ENCODE peak calls at places on chromosomes 4 and X, in ten cellular contexts. One of them, this sample, is unnamed.
A peak's percentile ranks its signal among the peaks of the same experiment; 100 is the strongest.

GRCh38 chr4:24603343-24603742 is 19.0 kb upstream of the DHX15 start:
- DNase-seq in endodermal cell: no peak
- DNase-seq in HCT116: no peak
- DNase-seq in transverse colon: no peak
- DNase-seq in WERI-Rb-1: no peak
- DNase-seq in A673: no peak
- DNase-seq in tibial artery: no peak
- DNase-seq in lung: peak; percentile 37
- DNase-seq in pancreas: no peak
- DNase-seq in left ventricle myocardium inferior: peak; percentile 47
- DNase-seq in this sample: no peak

GRCh38 chr4:96145671-96146070 is 305.8 kb downstream of the PDHA2 start:
- DNase-seq in endodermal cell: no peak
- DNase-seq in HCT116: no peak
- DNase-seq in transverse colon: no peak
- DNase-seq in WERI-Rb-1: no peak
- DNase-seq in A673: no peak
- DNase-seq in tibial artery: no peak
- DNase-seq in lung: no peak
- DNase-seq in pancreas: no peak
- DNase-seq in left ventricle myocardium inferior: no peak
- DNase-seq in this sample: peak; percentile 7

GRCh38 chr4:121690001-121690400 is 6.8 kb downstream of the ANXA5 start:
- DNase-seq in endodermal cell: no peak
- DNase-seq in HCT116: no peak
- DNase-seq in transverse colon: no peak
- DNase-seq in WERI-Rb-1: no peak
- DNase-seq in A673: no peak
- DNase-seq in tibial artery: no peak
- DNase-seq in lung: no peak
- DNase-seq in pancreas: no peak
- DNase-seq in left ventricle myocardium inferior: no peak
- DNase-seq in this sample: peak; percentile 74

GRCh38 chr4:127905029-127905428 is 24.3 kb downstream of the PLK4 start:
- DNase-seq in endodermal cell: peak; percentile 47
- DNase-seq in HCT116: no peak
- DNase-seq in transverse colon: no peak
- DNase-seq in WERI-Rb-1: no peak
- DNase-seq in A673: no peak
- DNase-seq in tibial artery: no peak
- DNase-seq in lung: no peak
- DNase-seq in pancreas: no peak
- DNase-seq in left ventricle myocardium inferior: no peak
- DNase-seq in this sample: no peak

GRCh38 chr4:73914071-73914470 is 44.9 kb downstream of the CXCL1 start:
- DNase-seq in endodermal cell: no peak
- DNase-seq in HCT116: no peak
- DNase-seq in transverse colon: no peak
- DNase-seq in WERI-Rb-1: no peak
- DNase-seq in A673: no peak
- DNase-seq in tibial artery: no peak
- DNase-seq in lung: no peak
- DNase-seq in pancreas: no peak
- DNase-seq in left ventricle myocardium inferior: no peak
- DNase-seq in this sample: no peak

GRCh38 chr4:171599628-171600027 is 213.6 kb upstream of the GALNTL6 start:
- DNase-seq in endodermal cell: no peak
- DNase-seq in HCT116: no peak
- DNase-seq in transverse colon: no peak
- DNase-seq in WERI-Rb-1: no peak
- DNase-seq in A673: no peak
- DNase-seq in tibial artery: no peak
- DNase-seq in lung: no peak
- DNase-seq in pancreas: no peak
- DNase-seq in left ventricle myocardium inferior: no peak
- DNase-seq in this sample: no peak

GRCh38 chr4:151021637-151022334 is 6.7 kb upstream of the LRBA start:
- DNase-seq in endodermal cell: no peak
- DNase-seq in HCT116: no peak
- DNase-seq in transverse colon: no peak
- DNase-seq in WERI-Rb-1: no peak
- DNase-seq in A673: no peak
- DNase-seq in tibial artery: no peak
- DNase-seq in lung: no peak
- DNase-seq in pancreas: no peak
- DNase-seq in left ventricle myocardium inferior: no peak
- DNase-seq in this sample: no peak

GRCh38 chrX:52983526-52983925 is 25.2 kb upstream of the FAM156A start:
- DNase-seq in endodermal cell: no peak
- DNase-seq in HCT116: no peak
- DNase-seq in transverse colon: no peak
- DNase-seq in WERI-Rb-1: no peak
- DNase-seq in A673: no peak
- DNase-seq in tibial artery: no peak
- DNase-seq in lung: no peak
- DNase-seq in pancreas: no peak
- DNase-seq in left ventricle myocardium inferior: no peak
- DNase-seq in this sample: no peak

GRCh38 chr4:99847362-99847976 is 30.8 kb downstream of the DAPP1 start:
- DNase-seq in endodermal cell: no peak
- DNase-seq in HCT116: no peak
- DNase-seq in transverse colon: no peak
- DNase-seq in WERI-Rb-1: no peak
- DNase-seq in A673: no peak
- DNase-seq in tibial artery: no peak
- DNase-seq in lung: no peak
- DNase-seq in pancreas: no peak
- DNase-seq in left ventricle myocardium inferior: no peak
- DNase-seq in this sample: no peak

GRCh38 chr4:99846891-99847290 is 30.3 kb downstream of the DAPP1 start:
- DNase-seq in endodermal cell: no peak
- DNase-seq in HCT116: no peak
- DNase-seq in transverse colon: no peak
- DNase-seq in WERI-Rb-1: no peak
- DNase-seq in A673: no peak
- DNase-seq in tibial artery: no peak
- DNase-seq in lung: no peak
- DNase-seq in pancreas: no peak
- DNase-seq in left ventricle myocardium inferior: no peak
- DNase-seq in this sample: no peak

GRCh38 chr4:99845179-99845578 is 28.6 kb downstream of the DAPP1 start:
- DNase-seq in endodermal cell: no peak
- DNase-seq in HCT116: no peak
- DNase-seq in transverse colon: no peak
- DNase-seq in WERI-Rb-1: no peak
- DNase-seq in A673: no peak
- DNase-seq in tibial artery: no peak
- DNase-seq in lung: no peak
- DNase-seq in pancreas: no peak
- DNase-seq in left ventricle myocardium inferior: no peak
- DNase-seq in this sample: no peak

GRCh38 chr4:99844048-99844447 is 27.4 kb downstream of the DAPP1 start:
- DNase-seq in endodermal cell: no peak
- DNase-seq in HCT116: no peak
- DNase-seq in transverse colon: no peak
- DNase-seq in WERI-Rb-1: no peak
- DNase-seq in A673: no peak
- DNase-seq in tibial artery: no peak
- DNase-seq in lung: no peak
- DNase-seq in pancreas: no peak
- DNase-seq in left ventricle myocardium inferior: no peak
- DNase-seq in this sample: no peak

GRCh38 chr4:99845708-99846469 is 29.3 kb downstream of the DAPP1 start:
- DNase-seq in endodermal cell: no peak
- DNase-seq in HCT116: no peak
- DNase-seq in transverse colon: no peak
- DNase-seq in WERI-Rb-1: no peak
- DNase-seq in A673: no peak
- DNase-seq in tibial artery: no peak
- DNase-seq in lung: no peak
- DNase-seq in pancreas: no peak
- DNase-seq in left ventricle myocardium inferior: no peak
- DNase-seq in this sample: no peak
- H3K27ac ChIP-seq in endodermal cell: no peak overlapping the region
- H3K27ac ChIP-seq in HCT116: no peak overlapping the region
- H3K27ac ChIP-seq in transverse colon: no peak overlapping the region
- H3K27ac ChIP-seq in WERI-Rb-1: no peak overlapping the region
- H3K27ac ChIP-seq in A673: no peak overlapping the region
- H3K27ac ChIP-seq in tibial artery: no peak overlapping the region
- H3K27ac ChIP-seq in lung: no peak overlapping the region
- H3K27ac ChIP-seq in pancreas: no peak overlapping the region
- H3K27ac ChIP-seq in left ventricle myocardium inferior: no peak overlapping the region
- H3K27ac ChIP-seq in this sample: no peak overlapping the region

GRCh38 chrX:153568612-153569011 is 30.3 kb downstream of the CCNQ start:
- DNase-seq in endodermal cell: peak; percentile 61
- DNase-seq in HCT116: no peak
- DNase-seq in transverse colon: no peak
- DNase-seq in WERI-Rb-1: no peak
- DNase-seq in A673: no peak
- DNase-seq in tibial artery: no peak
- DNase-seq in lung: no peak
- DNase-seq in pancreas: no peak
- DNase-seq in left ventricle myocardium inferior: no peak
- DNase-seq in this sample: no peak
- TF ChIP-seq CTCF in endodermal cell: peak; percentile 44
- TF ChIP-seq CTCF in HCT116: no peak
- TF ChIP-seq CTCF in transverse colon: no peak
- TF ChIP-seq CTCF in WERI-Rb-1: peak; percentile 37
- TF ChIP-seq CTCF in A673: no peak
- TF ChIP-seq CTCF in tibial artery: no peak
- TF ChIP-seq CTCF in lung: no peak
- TF ChIP-seq CTCF in pancreas: no peak
- TF ChIP-seq CTCF in left ventricle myocardium inferior: no peak
- TF ChIP-seq CTCF in this sample: peak; percentile 19

GRCh38 chr4:1309261-1310010 is 19.7 kb downstream of the MAEA start:
- DNase-seq in endodermal cell: peak; percentile 98
- DNase-seq in HCT116: no peak
- DNase-seq in transverse colon: peak; percentile 79
- DNase-seq in WERI-Rb-1: peak; percentile 94
- DNase-seq in A673: peak; percentile 80
- DNase-seq in tibial artery: peak; percentile 93
- DNase-seq in lung: peak; percentile 92
- DNase-seq in pancreas: peak; percentile 77
- DNase-seq in left ventricle myocardium inferior: peak; percentile 86
- DNase-seq in this sample: peak; percentile 89

GRCh38 chr4:1312821-1313640 is 23.3 kb downstream of the MAEA start:
- DNase-seq in endodermal cell: no peak
- DNase-seq in HCT116: no peak
- DNase-seq in transverse colon: no peak
- DNase-seq in WERI-Rb-1: no peak
- DNase-seq in A673: no peak
- DNase-seq in tibial artery: no peak
- DNase-seq in lung: no peak
- DNase-seq in pancreas: no peak
- DNase-seq in left ventricle myocardium inferior: no peak
- DNase-seq in this sample: no peak

GRCh38 chr4:1307951-1308735 is 18.5 kb downstream of the MAEA start:
- DNase-seq in endodermal cell: no peak
- DNase-seq in HCT116: no peak
- DNase-seq in transverse colon: no peak
- DNase-seq in WERI-Rb-1: no peak
- DNase-seq in A673: no peak
- DNase-seq in tibial artery: no peak
- DNase-seq in lung: no peak
- DNase-seq in pancreas: no peak
- DNase-seq in left ventricle myocardium inferior: no peak
- DNase-seq in this sample: no peak

GRCh38 chr4:1310796-1311715 is 21.4 kb downstream of the MAEA start:
- DNase-seq in endodermal cell: peak; percentile 36
- DNase-seq in HCT116: no peak
- DNase-seq in transverse colon: no peak
- DNase-seq in WERI-Rb-1: no peak
- DNase-seq in A673: no peak
- DNase-seq in tibial artery: no peak
- DNase-seq in lung: no peak
- DNase-seq in pancreas: no peak
- DNase-seq in left ventricle myocardium inferior: no peak
- DNase-seq in this sample: no peak

DNA sequence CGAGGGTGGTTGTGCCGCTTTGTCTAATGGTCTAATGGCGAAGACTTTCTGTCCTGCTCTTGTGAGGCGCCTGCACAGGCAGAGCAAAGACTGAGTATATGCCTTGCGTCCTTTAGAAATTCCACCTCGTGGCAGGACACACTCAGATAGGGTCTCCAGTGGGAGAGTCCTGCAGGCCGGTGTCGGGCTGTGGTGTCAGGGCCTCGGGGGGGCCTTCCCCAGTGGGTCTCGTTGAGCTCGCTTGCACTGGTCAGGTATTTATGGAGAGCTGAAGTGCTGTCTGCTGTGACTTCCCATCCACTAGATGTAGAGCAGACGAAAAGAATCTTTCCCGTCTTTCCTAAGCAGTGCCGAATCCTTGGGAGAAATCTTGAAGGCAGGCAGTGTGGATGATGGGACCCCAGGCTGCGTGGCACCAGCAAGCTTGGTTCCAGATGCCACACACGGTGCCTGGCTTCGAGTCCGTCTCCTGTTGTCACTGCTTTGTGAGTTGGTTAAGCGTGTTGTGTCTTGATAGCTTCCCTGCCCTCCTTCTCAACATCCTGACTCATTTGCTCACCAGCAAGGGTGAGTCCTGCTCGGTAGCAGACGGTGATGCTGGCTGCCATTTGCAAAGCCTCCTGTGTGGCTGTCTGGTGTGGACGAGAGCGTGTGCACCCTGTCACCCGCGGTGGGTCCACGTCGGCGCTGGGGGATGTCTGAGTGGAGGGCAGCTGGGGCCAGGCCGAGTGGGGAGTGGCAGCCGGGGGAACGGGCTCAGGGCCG is 20.5 kb downstream of the MAEA start:
- DNase-seq in endodermal cell: peak; percentile 38
- DNase-seq in HCT116: no peak
- DNase-seq in transverse colon: no peak
- DNase-seq in WERI-Rb-1: no peak
- DNase-seq in A673: no peak
- DNase-seq in tibial artery: no peak
- DNase-seq in lung: no peak
- DNase-seq in pancreas: no peak
- DNase-seq in left ventricle myocardium inferior: no peak
- DNase-seq in this sample: no peak
- H3K4me3 ChIP-seq in endodermal cell: peak overlapping the region; percentile 77
- H3K4me3 ChIP-seq in HCT116: no peak overlapping the region
- H3K4me3 ChIP-seq in transverse colon: peak overlapping the region; percentile 25
- H3K4me3 ChIP-seq in WERI-Rb-1: no peak overlapping the region
- H3K4me3 ChIP-seq in A673: no peak overlapping the region
- H3K4me3 ChIP-seq in tibial artery: peak overlapping the region; percentile 55
- H3K4me3 ChIP-seq in lung: peak overlapping the region; percentile 6
- H3K4me3 ChIP-seq in pancreas: no peak overlapping the region
- H3K4me3 ChIP-seq in left ventricle myocardium inferior: peak overlapping the region; percentile 60
- H3K4me3 ChIP-seq in this sample: peak overlapping the region; percentile 57

GRCh38 chr4:186946140-186946539 is 222.5 kb upstream of the FAT1 start:
- DNase-seq in endodermal cell: no peak
- DNase-seq in HCT116: no peak
- DNase-seq in transverse colon: peak; percentile 50
- DNase-seq in WERI-Rb-1: no peak
- DNase-seq in A673: no peak
- DNase-seq in tibial artery: no peak
- DNase-seq in lung: no peak
- DNase-seq in pancreas: peak; percentile 74
- DNase-seq in left ventricle myocardium inferior: no peak
- DNase-seq in this sample: no peak

GRCh38 chr4:186952709-186953108 is 229.1 kb upstream of the FAT1 start:
- DNase-seq in endodermal cell: no peak
- DNase-seq in HCT116: no peak
- DNase-seq in transverse colon: no peak
- DNase-seq in WERI-Rb-1: no peak
- DNase-seq in A673: no peak
- DNase-seq in tibial artery: no peak
- DNase-seq in lung: no peak
- DNase-seq in pancreas: no peak
- DNase-seq in left ventricle myocardium inferior: no peak
- DNase-seq in this sample: no peak

GRCh38 chr4:186946682-186947294 is 223.1 kb upstream of the FAT1 start:
- DNase-seq in endodermal cell: peak; percentile 86
- DNase-seq in HCT116: peak; percentile 79
- DNase-seq in transverse colon: peak; percentile 80
- DNase-seq in WERI-Rb-1: no peak
- DNase-seq in A673: peak; percentile 61
- DNase-seq in tibial artery: no peak
- DNase-seq in lung: no peak
- DNase-seq in pancreas: peak; percentile 75
- DNase-seq in left ventricle myocardium inferior: no peak
- DNase-seq in this sample: peak; percentile 40

GRCh38 chr4:186949847-186950246 is 226.2 kb upstream of the FAT1 start:
- DNase-seq in endodermal cell: no peak
- DNase-seq in HCT116: no peak
- DNase-seq in transverse colon: no peak
- DNase-seq in WERI-Rb-1: no peak
- DNase-seq in A673: no peak
- DNase-seq in tibial artery: no peak
- DNase-seq in lung: no peak
- DNase-seq in pancreas: peak; percentile 22
- DNase-seq in left ventricle myocardium inferior: no peak
- DNase-seq in this sample: no peak

GRCh38 chr4:186948361-186949291 is 225.0 kb upstream of the FAT1 start:
- DNase-seq in endodermal cell: peak; percentile 87
- DNase-seq in HCT116: no peak
- DNase-seq in transverse colon: no peak
- DNase-seq in WERI-Rb-1: no peak
- DNase-seq in A673: no peak
- DNase-seq in tibial artery: no peak
- DNase-seq in lung: no peak
- DNase-seq in pancreas: peak; percentile 76
- DNase-seq in left ventricle myocardium inferior: no peak
- DNase-seq in this sample: peak; percentile 75
- H3K27ac ChIP-seq in endodermal cell: no peak overlapping the region
- H3K27ac ChIP-seq in HCT116: no peak overlapping the region
- H3K27ac ChIP-seq in transverse colon: no peak overlapping the region
- H3K27ac ChIP-seq in WERI-Rb-1: no peak overlapping the region
- H3K27ac ChIP-seq in A673: no peak overlapping the region
- H3K27ac ChIP-seq in tibial artery: no peak overlapping the region
- H3K27ac ChIP-seq in lung: no peak overlapping the region
- H3K27ac ChIP-seq in pancreas: peak overlapping the region; percentile 68
- H3K27ac ChIP-seq in left ventricle myocardium inferior: peak overlapping the region; percentile 58
- H3K27ac ChIP-seq in this sample: peak overlapping the region; percentile 66

This sample was measured in brain microvascular endothelial cell.